ENCODE peak calls at places on chromosomes 13 and 19, in nine cellular contexts. I, N, F, M, Z, T, L, V and Y are unnamed samples. For H3K36me3, the result is how much of the 10 kb centered on the place peaks cover.

GRCh38 chr13:74289130-74289529 is 154.9 kb upstream of the KLF12 start:
- DNase-seq in I (no peak), N (no peak), F (no peak), M (no peak), Z (no peak), T (peak), L (no peak), V (no peak), Y (no peak)

GRCh38 chr13:113169277-113170272 is 11.1 kb downstream of the PROZ start:
- DNase-seq in I (no peak), N (no peak), F (no peak), M (no peak), Z (no peak), T (no peak), L (no peak), V (no peak), Y (no peak)

GRCh38 chr19:45632468-45633196 is 6.6 kb downstream of the EML2 start:
- DNase-seq in I (no peak), N (peak), F (peak), M (peak), Z (peak), T (peak), L (peak), V (peak), Y (peak)

GRCh38 chr13:93217701-93218100 is 8.9 kb upstream of the GPC6 start:
- DNase-seq in I (no peak), N (no peak), F (no peak), M (no peak), Z (no peak), T (peak), L (no peak), V (no peak), Y (no peak)

GRCh38 chr19:3722443-3723109 is 14.4 kb downstream of the TJP3 start:
- DNase-seq in I (no peak), N (peak), F (no peak), M (peak), Z (no peak), T (no peak), L (no peak), V (no peak), Y (peak)

GRCh38 chr19:55867101-55867500 is 30.8 kb downstream of the NLRP4 start:
- DNase-seq in I (no peak), N (no peak), F (no peak), M (no peak), Z (no peak), T (no peak), L (no peak), V (no peak), Y (no peak)

GRCh38 chr13:97640236-97640635 is 206.3 kb downstream of the RAP2A start:
- DNase-seq in I (no peak), N (no peak), F (no peak), M (no peak), Z (no peak), T (no peak), L (no peak), V (no peak), Y (no peak)

GRCh38 chr19:32824906-32825608 is 44.5 kb downstream of the SLC7A9 start:
- DNase-seq in I (no peak), N (no peak), F (no peak), M (no peak), Z (no peak), T (no peak), L (no peak), V (no peak), Y (no peak)

GRCh38 chr19:43589680-43590079 is 6.3 kb downstream of the IRGQ start:
- DNase-seq in I (no peak), N (no peak), F (no peak), M (no peak), Z (no peak), T (no peak), L (no peak), V (no peak), Y (no peak)

GRCh38 chr13:42892760-42893159 is 99.3 kb downstream of the EPSTI1 start:
- DNase-seq in I (no peak), N (no peak), F (no peak), M (no peak), Z (peak), T (peak), L (no peak), V (no peak), Y (no peak)

GRCh38 chr19:40601061-40601973 is at the start of gene LTBP4:
- DNase-seq in I (no peak), N (peak), F (peak), M (no peak), Z (no peak), T (no peak), L (peak), V (peak), Y (no peak)

GRCh38 chr13:37492061-37492460 is 106.5 kb downstream of the POSTN start:
- DNase-seq in I (no peak), N (no peak), F (no peak), M (no peak), Z (peak), T (no peak), L (no peak), V (no peak), Y (no peak)

GRCh38 chr19:29831041-29831548 is 19.3 kb downstream of the CCNE1 start:
- DNase-seq in I (no peak), N (no peak), F (no peak), M (no peak), Z (no peak), T (peak), L (no peak), V (peak), Y (no peak)

GRCh38 chr19:29591670-29592069 is 14.4 kb upstream of the POP4 start:
- DNase-seq in I (no peak), N (no peak), F (no peak), M (no peak), Z (no peak), T (no peak), L (no peak), V (no peak), Y (no peak)

GRCh38 chr13:31009166-31009565 is 76.7 kb downstream of the TEX26 start:
- DNase-seq in I (no peak), N (no peak), F (no peak), M (no peak), Z (no peak), T (peak), L (no peak), V (no peak), Y (no peak)

GRCh38 chr13:84649853-84650252 is 767.6 kb upstream of the SLITRK1 start:
- DNase-seq in I (no peak), N (no peak), F (no peak), M (no peak), Z (peak), T (peak), L (no peak), V (no peak), Y (no peak)

GRCh38 chr13:111472083-111472482 is 151.6 kb downstream of the TEX29 start:
- DNase-seq in I (no peak), N (no peak), F (no peak), M (no peak), Z (no peak), T (no peak), L (peak), V (no peak), Y (no peak)

GRCh38 chr13:114199961-114200672 is 21.1 kb downstream of the CFAP97D2 start:
- DNase-seq in I (no peak), N (no peak), F (no peak), M (no peak), Z (no peak), T (no peak), L (no peak), V (no peak), Y (no peak)

GRCh38 chr19:55094456-55095259 is 19.0 kb downstream of the EPS8L1 start:
- DNase-seq in I (no peak), N (no peak), F (no peak), M (no peak), Z (no peak), T (no peak), L (no peak), V (no peak), Y (no peak)

GRCh38 chr19:35070471-35070870 is 28.9 kb downstream of the HPN start:
- DNase-seq in I (no peak), N (no peak), F (no peak), M (no peak), Z (no peak), T (no peak), L (no peak), V (no peak), Y (no peak)

GRCh38 chr19:40398417-40399056 is 8.6 kb upstream of the HIPK4 start:
- DNase-seq in I (no peak), N (peak), F (no peak), M (peak), Z (no peak), T (peak), L (no peak), V (no peak), Y (peak)

GRCh38 chr19:10290876-10291553 is 1.3 kb downstream of the ICAM5 start:
- DNase-seq in I (peak), N (peak), F (peak), M (peak), Z (peak), T (peak), L (no peak), V (peak), Y (peak)

GRCh38 chr13:26327905-26328304 is 74.0 kb downstream of the CDK8 start:
- DNase-seq in I (no peak), N (no peak), F (no peak), M (no peak), Z (no peak), T (no peak), L (no peak), V (no peak), Y (no peak)

GRCh38 chr19:17125728-17126677 is 50.4 kb downstream of the MYO9B start:
- DNase-seq in I (no peak), N (no peak), F (peak), M (peak), Z (peak), T (no peak), L (peak), V (peak), Y (peak)

GRCh38 chr19:51097796-51098195 is 10.4 kb downstream of the CTU1 start:
- DNase-seq in I (no peak), N (no peak), F (no peak), M (no peak), Z (no peak), T (no peak), L (no peak), V (no peak), Y (no peak)

GRCh38 chr19:10043286-10043927 is 30.1 kb downstream of the RDH8 start:
- DNase-seq in I (no peak), N (no peak), F (no peak), M (no peak), Z (peak), T (no peak), L (no peak), V (no peak), Y (no peak)

GRCh38 chr13:38674208-38674607 is 12.7 kb upstream of the FREM2 start:
- DNase-seq in I (no peak), N (no peak), F (no peak), M (no peak), Z (no peak), T (peak), L (no peak), V (no peak), Y (no peak)

GRCh38 chr13:107421028-107421427 is 794.3 kb downstream of the LIG4 start:
- DNase-seq in I (no peak), N (no peak), F (no peak), M (no peak), Z (peak), T (no peak), L (no peak), V (no peak), Y (no peak)

GRCh38 chr19:51139299-51140018 is 2.6 kb upstream of the SIGLEC7 start:
- DNase-seq in I (no peak), N (no peak), F (no peak), M (no peak), Z (no peak), T (no peak), L (no peak), V (no peak), Y (no peak)

GRCh38 chr19:48596679-48597465 is 9.7 kb upstream of the SPACA4 start:
- DNase-seq in I (no peak), N (no peak), F (no peak), M (no peak), Z (no peak), T (no peak), L (no peak), V (no peak), Y (no peak)

GRCh38 chr19:35782589-35782988 is 7.2 kb downstream of the ARHGAP33 start:
- DNase-seq in I (no peak), N (no peak), F (no peak), M (no peak), Z (no peak), T (no peak), L (no peak), V (no peak), Y (no peak)

GRCh38 chr13:112907916-112908315 is 61.1 kb upstream of the MCF2L start:
- DNase-seq in I (no peak), N (no peak), F (no peak), M (no peak), Z (no peak), T (no peak), L (peak), V (no peak), Y (no peak)

GRCh38 chr13:113813749-113814434 is 50.0 kb downstream of the GAS6 start:
- DNase-seq in I (no peak), N (no peak), F (no peak), M (no peak), Z (no peak), T (no peak), L (no peak), V (no peak), Y (no peak)

GRCh38 chr19:18281082-18282020 is at the start of gene JUND:
- DNase-seq in I (no peak), N (peak), F (peak), M (peak), Z (peak), T (peak), L (peak), V (peak), Y (peak)

GRCh38 chr13:58144616-58145015 is 513.1 kb downstream of the PCDH17 start:
- DNase-seq in I (no peak), N (no peak), F (no peak), M (no peak), Z (no peak), T (no peak), L (no peak), V (no peak), Y (no peak)

GRCh38 chr19:6663236-6664187 is 6.4 kb downstream of the TNFSF14 start:
- DNase-seq in I (no peak), N (no peak), F (no peak), M (no peak), Z (no peak), T (no peak), L (no peak), V (no peak), Y (no peak)

DNA sequence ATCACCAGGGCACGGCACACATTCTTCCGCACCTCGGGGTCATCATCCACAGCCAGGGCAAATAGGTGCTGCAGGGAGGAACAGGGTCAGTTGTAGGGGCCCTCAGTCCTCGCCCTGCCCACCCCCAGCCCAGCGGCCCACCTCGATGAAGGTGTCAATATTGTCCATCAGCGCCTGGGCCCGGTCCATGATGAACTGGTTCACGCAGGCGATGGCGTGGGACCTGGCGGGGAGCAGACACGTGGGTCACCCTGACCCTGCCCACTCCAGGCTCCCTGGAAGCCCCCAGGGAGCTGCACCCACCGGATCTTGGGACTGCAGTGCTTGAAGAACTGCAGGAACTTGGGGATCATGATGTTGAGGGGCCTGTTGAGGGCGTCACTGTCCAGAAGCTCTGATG is 8.6 kb downstream of the TNPO2 start:
- DNase-seq in I (no peak), N (no peak), F (no peak), M (no peak), Z (no peak), T (no peak), L (no peak), V (no peak), Y (no peak)
- H3K36me3 ChIP-seq in I (under half), N (under half), F (under half), M (half or more), Z (half or more), T (under half), L (half or more), V (under half), Y (half or more)

GRCh38 chr13:75407473-75407872 is 74.5 kb downstream of the TBC1D4 start:
- DNase-seq in I (no peak), N (no peak), F (no peak), M (no peak), Z (no peak), T (no peak), L (no peak), V (no peak), Y (no peak)

GRCh38 chr13:75405976-75406703 is 75.8 kb downstream of the TBC1D4 start:
- DNase-seq in I (no peak), N (no peak), F (no peak), M (no peak), Z (no peak), T (no peak), L (no peak), V (no peak), Y (no peak)

GRCh38 chr13:75404721-75405120 is 77.2 kb downstream of the TBC1D4 start:
- DNase-seq in I (no peak), N (no peak), F (no peak), M (no peak), Z (no peak), T (no peak), L (no peak), V (no peak), Y (no peak)

GRCh38 chr13:75410207-75410606 is 71.8 kb downstream of the TBC1D4 start:
- DNase-seq in I (no peak), N (no peak), F (no peak), M (no peak), Z (no peak), T (no peak), L (no peak), V (peak), Y (no peak)

GRCh38 chr13:75407998-75408397 is 74.0 kb downstream of the TBC1D4 start:
- DNase-seq in I (no peak), N (no peak), F (no peak), M (no peak), Z (no peak), T (no peak), L (no peak), V (no peak), Y (no peak)
- TF ChIP-seq CTCF in I (no peak), N (no peak), F (no peak), M (no peak), Z (no peak), T (no peak), L (no peak), V (no peak), Y (no peak)

GRCh38 chr19:1872807-1873523 is 9.6 kb upstream of the KLF16 start:
- DNase-seq in I (no peak), N (no peak), F (no peak), M (no peak), Z (no peak), T (no peak), L (no peak), V (no peak), Y (no peak)

GRCh38 chr19:1871630-1872029 is 8.3 kb upstream of the KLF16 start:
- DNase-seq in I (no peak), N (no peak), F (no peak), M (no peak), Z (no peak), T (no peak), L (no peak), V (no peak), Y (no peak)

GRCh38 chr19:1873524-1874473 is 10.4 kb upstream of the KLF16 start:
- DNase-seq in I (no peak), N (no peak), F (peak), M (peak), Z (no peak), T (no peak), L (peak), V (no peak), Y (no peak)

GRCh38 chr19:1875646-1876493 is 9.4 kb downstream of the ABHD17A start:
- DNase-seq in I (peak), N (peak), F (peak), M (peak), Z (peak), T (peak), L (peak), V (peak), Y (peak)

GRCh38 chr19:1874554-1875185 is 10.6 kb downstream of the ABHD17A start:
- DNase-seq in I (no peak), N (no peak), F (no peak), M (no peak), Z (no peak), T (no peak), L (no peak), V (no peak), Y (no peak)
- H3K4me3 ChIP-seq in I (peak), N (peak), F (peak), M (peak), Z (peak), T (peak), L (peak), V (peak), Y (peak)

GRCh38 chr19:14343286-14343685 is 38.0 kb upstream of the ADGRE5 start:
- DNase-seq in I (no peak), N (no peak), F (no peak), M (peak), Z (no peak), T (no peak), L (no peak), V (no peak), Y (no peak)

GRCh38 chr19:14342809-14343208 is 38.4 kb upstream of the ADGRE5 start:
- DNase-seq in I (no peak), N (no peak), F (no peak), M (no peak), Z (no peak), T (no peak), L (no peak), V (no peak), Y (no peak)

GRCh38 chr19:14333101-14333871 is 48.0 kb upstream of the ADGRE5 start:
- DNase-seq in I (no peak), N (peak), F (peak), M (peak), Z (no peak), T (no peak), L (no peak), V (no peak), Y (no peak)

GRCh38 chr19:14339741-14340140 is 41.5 kb upstream of the ADGRE5 start:
- DNase-seq in I (no peak), N (no peak), F (no peak), M (no peak), Z (no peak), T (no peak), L (no peak), V (no peak), Y (no peak)

GRCh38 chr19:14337510-14337909 is 43.7 kb upstream of the ADGRE5 start:
- DNase-seq in I (no peak), N (peak), F (no peak), M (peak), Z (no peak), T (no peak), L (no peak), V (no peak), Y (peak)
- H3K36me3 ChIP-seq in I (under half), N (under half), F (under half), M (under half), Z (under half), T (under half), L (under half), V (under half), Y (under half)